ENCODE peak calls at places on chromosome X, in six cellular contexts. O is H1, H is HCT116, B is suprapubic skin, W is sigmoid colon, N is breast epithelium. M is an unnamed sample. For H3K9me3, the result is how much of the 10 kb centered on the place peaks cover.

GRCh38 chrX:131792356-131792749 is 230.7 kb upstream of the STK26 start:
- DNase-seq in H (no peak), W (peak), N (no peak), O (no peak), B (no peak), M (peak)

GRCh38 chrX:40152173-40152705 is 54.5 kb upstream of the BCOR start:
- DNase-seq in H (no peak), B (no peak), O (no peak), N (no peak), W (peak), M (peak)

GRCh38 chrX:103831342-103831802 is 685 bp downstream of the RAB9B start:
- DNase-seq in N (no peak), W (no peak), O (peak), B (no peak), H (no peak), M (no peak)

GRCh38 chrX:103513067-103513466 is 6.2 kb downstream of the RAB40A start:
- DNase-seq in B (no peak), H (no peak), W (no peak), N (no peak), O (no peak), M (no peak)

GRCh38 chrX:153793291-153793690 is 884 bp downstream of the IDH3G start:
- DNase-seq in H (no peak), N (no peak), W (no peak), O (no peak), B (no peak), M (no peak)

GRCh38 chrX:2497961-2498780 is 2.6 kb downstream of the DHRSX start:
- DNase-seq in N (no peak), W (no peak), O (no peak), H (no peak), B (no peak), M (peak)

GRCh38 chrX:276588-277171 is 4.5 kb upstream of the PLCXD1 start:
- DNase-seq in O (no peak), H (no peak), B (peak), W (peak), N (peak), M (peak)

GRCh38 chrX:115134366-115134765 is 54.8 kb upstream of the RBMXL3 start:
- DNase-seq in W (no peak), O (no peak), B (no peak), N (no peak), H (no peak), M (no peak)

GRCh38 chrX:130716822-130717405 is 186.1 kb downstream of the ENOX2 start:
- DNase-seq in O (no peak), B (no peak), N (no peak), W (no peak), H (no peak), M (no peak)

GRCh38 chrX:115367956-115368355 is 78.4 kb downstream of the LUZP4 start:
- DNase-seq in O (no peak), H (no peak), N (no peak), B (no peak), W (no peak), M (no peak)

GRCh38 chrX:129997081-129997480 is 14.6 kb downstream of the BCORL1 start:
- DNase-seq in O (no peak), N (no peak), H (no peak), W (no peak), B (no peak), M (no peak)

GRCh38 chrX:153400146-153401132 is 711 bp downstream of the PNMA6E start:
- DNase-seq in N (no peak), H (peak), O (peak), W (no peak), B (no peak), M (peak)

GRCh38 chrX:716136-716535 is 85.5 kb downstream of the SHOX start:
- DNase-seq in O (no peak), W (no peak), B (no peak), N (no peak), H (no peak), M (no peak)

GRCh38 chrX:9183481-9183880 is 149.6 kb upstream of the FAM9B start:
- DNase-seq in O (no peak), H (no peak), B (no peak), N (no peak), W (no peak), M (no peak)

GRCh38 chrX:140389331-140389730 is 115.5 kb downstream of the SOX3 start:
- DNase-seq in N (no peak), O (no peak), W (no peak), B (no peak), H (no peak), M (peak)

GRCh38 chrX:45715787-45716186 is 515.1 kb upstream of the DIPK2B start:
- DNase-seq in N (no peak), H (no peak), W (no peak), O (no peak), B (no peak), M (no peak)

GRCh38 chrX:2708016-2708415 is 16.9 kb downstream of the CD99 start:
- DNase-seq in B (no peak), N (no peak), H (no peak), O (no peak), W (no peak), M (no peak)

GRCh38 chrX:63503541-63503940 is 152.4 kb upstream of the SPIN4 start:
- DNase-seq in W (no peak), H (no peak), O (no peak), N (no peak), B (no peak), M (no peak)

GRCh38 chrX:6810796-6811195 is 275.9 kb upstream of the VCX3A start:
- DNase-seq in N (no peak), B (no peak), O (no peak), H (no peak), W (no peak), M (no peak)

GRCh38 chrX:22650691-22651090 is 349.1 kb upstream of the DDX53 start:
- DNase-seq in B (no peak), H (no peak), O (no peak), N (no peak), W (no peak), M (no peak)

GRCh38 chrX:124440674-124441073 is 94.3 kb downstream of the SH2D1A start:
- DNase-seq in W (no peak), B (no peak), N (no peak), H (no peak), O (no peak), M (no peak)

GRCh38 chrX:43939187-43939926 is 33.8 kb downstream of the NDP start:
- DNase-seq in N (no peak), O (no peak), H (no peak), B (no peak), W (no peak), M (no peak)

GRCh38 chrX:44308869-44309268 is 34.6 kb downstream of the EFHC2 start:
- DNase-seq in N (no peak), W (no peak), O (no peak), H (no peak), B (no peak), M (no peak)

GRCh38 chrX:105527759-105528158 is 294.6 kb upstream of the NRK start:
- DNase-seq in O (no peak), N (no peak), W (no peak), H (no peak), B (no peak), M (no peak)

GRCh38 chrX:143081231-143081630 is 55.5 kb downstream of the SPANXN4 start:
- DNase-seq in B (no peak), O (no peak), N (no peak), W (no peak), H (no peak), M (no peak)

GRCh38 chrX:53086464-53086863 is 4.3 kb downstream of the TSPYL2 start:
- DNase-seq in B (no peak), H (no peak), O (no peak), W (peak), N (no peak), M (peak)

GRCh38 chrX:70979136-70979762 is 48.4 kb upstream of the SLC7A3 start:
- DNase-seq in H (no peak), W (no peak), O (no peak), N (no peak), B (no peak), M (no peak)

GRCh38 chrX:140157611-140158010 is 192.3 kb upstream of the CXorf66 start:
- DNase-seq in B (no peak), N (no peak), H (no peak), W (no peak), O (no peak), M (no peak)

GRCh38 chrX:64842492-64842891 is 133.8 kb downstream of the ZC4H2 start:
- DNase-seq in B (no peak), N (no peak), O (no peak), W (no peak), H (no peak), M (no peak)

GRCh38 chrX:141945415-141945814 is 41.7 kb downstream of the MAGEC1 start:
- DNase-seq in O (no peak), H (no peak), B (no peak), N (no peak), W (no peak), M (no peak)

GRCh38 chrX:130351567-130351966 is 11.8 kb downstream of the SLC25A14 start:
- DNase-seq in W (no peak), B (no peak), H (no peak), N (no peak), O (no peak), M (no peak)

GRCh38 chrX:97616883-97617510 is 733.3 kb downstream of the RPA4 start:
- DNase-seq in O (no peak), N (no peak), H (peak), W (no peak), B (no peak), M (no peak)

GRCh38 chrX:154368630-154369452 is 5.6 kb downstream of the FLNA start:
- DNase-seq in N (no peak), H (peak), W (peak), O (no peak), B (peak), M (peak)

GRCh38 chrX:141220342-141221008 is 21.8 kb downstream of the SPANXC start:
- DNase-seq in N (no peak), O (no peak), B (no peak), W (no peak), H (no peak), M (no peak)

GRCh38 chrX:43679778-43680177 is 23.7 kb downstream of the MAOA start:
- DNase-seq in O (no peak), N (no peak), H (no peak), W (no peak), B (no peak), M (no peak)

GRCh38 chrX:154056739-154057367 is 37.2 kb upstream of the IRAK1 start:
- DNase-seq in H (no peak), B (no peak), O (no peak), W (no peak), N (no peak), M (peak)

GRCh38 chrX:108025954-108026616 is 18.8 kb upstream of the VSIG1 start:
- DNase-seq in H (no peak), B (no peak), W (no peak), N (no peak), O (no peak), M (no peak)

GRCh38 chrX:75483935-75484334 is 38.9 kb downstream of the ZDHHC15 start:
- DNase-seq in B (no peak), W (no peak), O (no peak), N (no peak), H (no peak), M (no peak)
- H3K9me3 ChIP-seq in B (under half), W (under half), O (under half), N (under half), H (under half), M (under half)

GRCh38 chrX:46733226-46733625 is 25.7 kb downstream of the SLC9A7 start:
- DNase-seq in N (no peak), W (no peak), O (no peak), B (no peak), H (no peak), M (no peak)

GRCh38 chrX:46735625-46736024 is 23.3 kb downstream of the SLC9A7 start:
- DNase-seq in N (no peak), B (no peak), H (no peak), W (no peak), O (no peak), M (no peak)

GRCh38 chrX:46727445-46727844 is 31.5 kb downstream of the SLC9A7 start:
- DNase-seq in N (no peak), H (no peak), O (no peak), W (no peak), B (no peak), M (no peak)

GRCh38 chrX:46730765-46731164 is 28.2 kb downstream of the SLC9A7 start:
- DNase-seq in B (no peak), H (no peak), O (no peak), N (no peak), W (no peak), M (no peak)
- TF ChIP-seq POLR2AphosphoS5 in B (no peak), H (no peak), O (no peak), N (no peak), W (no peak), M (no peak)

GRCh38 chrX:18617351-18617750 is 54.6 kb downstream of the RS1 start:
- DNase-seq in N (no peak), H (peak), O (no peak), W (no peak), B (no peak), M (peak)
- H3K27ac ChIP-seq in N (no peak), H (no peak), O (no peak), W (no peak), B (no peak), M (peak)

GRCh38 chrX:67568769-67569168 is 24.9 kb downstream of the AR start:
- DNase-seq in H (no peak), O (no peak), B (no peak), N (no peak), W (no peak), M (no peak)

GRCh38 chrX:67574696-67575095 is 30.9 kb downstream of the AR start:
- DNase-seq in N (no peak), W (no peak), B (no peak), H (no peak), O (no peak), M (no peak)

DNA sequence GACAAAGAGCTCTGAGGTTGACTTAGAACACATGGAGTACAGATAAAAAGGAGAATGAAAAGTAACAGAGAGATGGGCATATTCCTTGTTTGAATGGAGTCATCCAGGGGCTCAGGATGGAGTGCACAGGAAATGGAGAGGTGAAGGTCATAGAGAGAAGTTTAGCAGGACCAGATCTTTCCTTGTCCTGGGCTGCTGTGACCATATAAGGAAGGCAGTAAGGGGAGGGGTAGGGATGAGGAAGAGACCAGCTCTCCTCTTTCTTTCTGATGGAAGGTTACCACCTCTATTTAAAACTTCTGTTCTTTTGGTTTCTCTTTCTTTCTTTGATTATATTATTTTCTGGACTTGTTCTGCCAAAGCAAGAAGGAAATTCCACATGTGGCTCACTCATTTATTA is 27.0 kb downstream of the AR start:
- DNase-seq in H (no peak), N (no peak), B (no peak), O (no peak), W (no peak), M (no peak)
- H3K9me3 ChIP-seq in H (under half), N (under half), B (under half), O (under half), W (under half), M (under half)

GRCh38 chrX:10589098-10589497 is 31.3 kb downstream of the MID1 start:
- DNase-seq in N (no peak), B (no peak), H (no peak), O (no peak), W (no peak), M (no peak)
- TF ChIP-seq POLR2AphosphoS5 in N (no peak), B (no peak), H (no peak), O (no peak), W (no peak), M (no peak)

GRCh38 chrX:5054852-5055251 is 1173.8 kb downstream of the NLGN4X start:
- DNase-seq in B (no peak), W (no peak), N (no peak), O (no peak), H (no peak), M (no peak)

DNA sequence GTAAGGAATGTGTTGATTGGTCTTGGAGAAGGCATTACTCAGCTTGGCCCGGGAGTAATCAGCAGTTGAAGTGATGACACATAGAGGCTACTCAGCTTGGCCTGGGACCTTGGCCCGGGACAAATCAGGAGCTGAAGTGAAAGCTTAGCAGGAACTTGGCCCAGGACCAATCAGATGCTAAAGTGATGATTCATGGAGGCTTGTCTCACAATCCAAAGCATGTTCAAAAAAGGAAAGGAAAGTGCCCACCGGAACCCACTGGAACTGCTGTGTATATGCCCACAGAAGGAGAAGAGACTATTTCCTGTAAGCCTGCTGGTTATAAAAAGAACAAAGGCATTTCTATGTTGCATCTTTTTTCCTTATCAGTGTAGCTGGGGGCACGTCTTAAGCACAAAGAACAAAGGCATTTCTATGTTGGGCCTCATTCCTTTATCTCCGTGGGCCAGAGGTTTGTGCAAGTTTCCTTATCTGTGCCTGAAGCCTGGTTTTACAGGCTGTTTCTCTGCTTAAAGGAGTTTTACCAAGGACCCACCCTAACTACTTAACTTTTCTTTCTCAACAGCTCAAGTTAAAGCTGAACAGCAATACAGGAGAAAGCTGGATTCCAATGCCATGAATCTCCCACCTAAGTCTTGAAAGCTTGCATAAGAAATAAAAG is 1176.7 kb downstream of the NLGN4X start:
- DNase-seq in O (no peak), W (peak), B (no peak), N (no peak), H (no peak), M (peak)
- H3K27ac ChIP-seq in O (no peak), W (peak), B (no peak), N (peak), H (no peak), M (no peak)

M was measured in transverse colon.